ENCODE peak calls at places on chromosomes 4 and X, in seven cellular contexts. One of them, this sample, is unnamed.

GRCh38 chr4:152010680-152011079 is 249.9 kb upstream of the GATB start:
- DNase-seq in astrocyte of the cerebellum: no peak
- DNase-seq in bronchial epithelial cell: no peak
- DNase-seq in astrocyte of the spinal cord: no peak
- DNase-seq in upper lobe of right lung: no peak
- DNase-seq in cardiac muscle cell: no peak
- DNase-seq in PC-9: no peak
- DNase-seq in this sample: no peak

GRCh38 chr4:121181493-121181892 is 17.4 kb upstream of the TNIP3 start:
- DNase-seq in astrocyte of the cerebellum: no peak
- DNase-seq in bronchial epithelial cell: no peak
- DNase-seq in astrocyte of the spinal cord: no peak
- DNase-seq in upper lobe of right lung: no peak
- DNase-seq in cardiac muscle cell: no peak
- DNase-seq in PC-9: no peak
- DNase-seq in this sample: no peak

GRCh38 chr4:110224142-110224541 is 25.7 kb upstream of the ELOVL6 start:
- DNase-seq in astrocyte of the cerebellum: no peak
- DNase-seq in bronchial epithelial cell: no peak
- DNase-seq in astrocyte of the spinal cord: no peak
- DNase-seq in upper lobe of right lung: no peak
- DNase-seq in cardiac muscle cell: no peak
- DNase-seq in PC-9: no peak
- DNase-seq in this sample: no peak

GRCh38 chr4:30950737-30951136 is 230.6 kb downstream of the PCDH7 start:
- DNase-seq in astrocyte of the cerebellum: no peak
- DNase-seq in bronchial epithelial cell: peak; percentile 99
- DNase-seq in astrocyte of the spinal cord: no peak
- DNase-seq in upper lobe of right lung: no peak
- DNase-seq in cardiac muscle cell: no peak
- DNase-seq in PC-9: peak; percentile 98
- DNase-seq in this sample: no peak

GRCh38 chr4:90715242-90715641 is 588.0 kb downstream of the CCSER1 start:
- DNase-seq in astrocyte of the cerebellum: no peak
- DNase-seq in bronchial epithelial cell: no peak
- DNase-seq in astrocyte of the spinal cord: no peak
- DNase-seq in upper lobe of right lung: no peak
- DNase-seq in cardiac muscle cell: no peak
- DNase-seq in PC-9: no peak
- DNase-seq in this sample: no peak

GRCh38 chr4:87865960-87866598 is 33.3 kb downstream of the MEPE start:
- DNase-seq in astrocyte of the cerebellum: no peak
- DNase-seq in bronchial epithelial cell: peak; percentile 37
- DNase-seq in astrocyte of the spinal cord: peak; percentile 56
- DNase-seq in upper lobe of right lung: no peak
- DNase-seq in cardiac muscle cell: no peak
- DNase-seq in PC-9: peak; percentile 57
- DNase-seq in this sample: no peak

GRCh38 chr4:76589872-76590846 is 155.1 kb downstream of the SHROOM3 start:
- DNase-seq in astrocyte of the cerebellum: peak; percentile 94
- DNase-seq in bronchial epithelial cell: no peak
- DNase-seq in astrocyte of the spinal cord: peak; percentile 96
- DNase-seq in upper lobe of right lung: peak; percentile 83
- DNase-seq in cardiac muscle cell: peak; percentile 96
- DNase-seq in PC-9: peak; percentile 90
- DNase-seq in this sample: no peak

GRCh38 chr4:56531823-56532222 is 26.2 kb downstream of the ARL9 start:
- DNase-seq in astrocyte of the cerebellum: no peak
- DNase-seq in bronchial epithelial cell: no peak
- DNase-seq in astrocyte of the spinal cord: no peak
- DNase-seq in upper lobe of right lung: no peak
- DNase-seq in cardiac muscle cell: peak; percentile 15
- DNase-seq in PC-9: no peak
- DNase-seq in this sample: no peak

GRCh38 chrX:38627683-38628082 is 66.3 kb downstream of the TSPAN7 start:
- DNase-seq in astrocyte of the cerebellum: no peak
- DNase-seq in bronchial epithelial cell: peak; percentile 15
- DNase-seq in astrocyte of the spinal cord: peak; percentile 4
- DNase-seq in upper lobe of right lung: no peak
- DNase-seq in cardiac muscle cell: peak; percentile 7
- DNase-seq in PC-9: no peak
- DNase-seq in this sample: peak; percentile 15

GRCh38 chrX:10173331-10173900 is 16.6 kb downstream of the CLCN4 start:
- DNase-seq in astrocyte of the cerebellum: peak; percentile 95
- DNase-seq in bronchial epithelial cell: peak; percentile 93
- DNase-seq in astrocyte of the spinal cord: peak; percentile 91
- DNase-seq in upper lobe of right lung: no peak
- DNase-seq in cardiac muscle cell: peak; percentile 93
- DNase-seq in PC-9: no peak
- DNase-seq in this sample: no peak

GRCh38 chr4:64718091-64718490 is 308.8 kb upstream of the TECRL start:
- DNase-seq in astrocyte of the cerebellum: peak; percentile 16
- DNase-seq in bronchial epithelial cell: no peak
- DNase-seq in astrocyte of the spinal cord: peak; percentile 57
- DNase-seq in upper lobe of right lung: no peak
- DNase-seq in cardiac muscle cell: peak; percentile 2
- DNase-seq in PC-9: no peak
- DNase-seq in this sample: no peak

GRCh38 chr4:139568206-139568969 is 12.4 kb upstream of the SETD7 start:
- DNase-seq in astrocyte of the cerebellum: no peak
- DNase-seq in bronchial epithelial cell: peak; percentile 84
- DNase-seq in astrocyte of the spinal cord: no peak
- DNase-seq in upper lobe of right lung: no peak
- DNase-seq in cardiac muscle cell: peak; percentile 53
- DNase-seq in PC-9: no peak
- DNase-seq in this sample: no peak

GRCh38 chr4:113684534-113685091 is 76.9 kb downstream of the CAMK2D start:
- DNase-seq in astrocyte of the cerebellum: no peak
- DNase-seq in bronchial epithelial cell: peak; percentile 38
- DNase-seq in astrocyte of the spinal cord: peak; percentile 79
- DNase-seq in upper lobe of right lung: no peak
- DNase-seq in cardiac muscle cell: peak; percentile 42
- DNase-seq in PC-9: no peak
- DNase-seq in this sample: no peak

GRCh38 chrX:151703487-151703886 is 8.2 kb downstream of the PRRG3 start:
- DNase-seq in astrocyte of the cerebellum: no peak
- DNase-seq in bronchial epithelial cell: no peak
- DNase-seq in astrocyte of the spinal cord: no peak
- DNase-seq in upper lobe of right lung: no peak
- DNase-seq in cardiac muscle cell: no peak
- DNase-seq in PC-9: no peak
- DNase-seq in this sample: no peak

GRCh38 chrX:41259516-41259915 is 74.4 kb upstream of the DDX3X start:
- DNase-seq in astrocyte of the cerebellum: no peak
- DNase-seq in bronchial epithelial cell: no peak
- DNase-seq in astrocyte of the spinal cord: no peak
- DNase-seq in upper lobe of right lung: no peak
- DNase-seq in cardiac muscle cell: no peak
- DNase-seq in PC-9: no peak
- DNase-seq in this sample: no peak

GRCh38 chr4:103091601-103092223 is 7.9 kb downstream of the BDH2 start:
- DNase-seq in astrocyte of the cerebellum: peak; percentile 67
- DNase-seq in bronchial epithelial cell: peak; percentile 59
- DNase-seq in astrocyte of the spinal cord: peak; percentile 78
- DNase-seq in upper lobe of right lung: no peak
- DNase-seq in cardiac muscle cell: peak; percentile 74
- DNase-seq in PC-9: peak; percentile 57
- DNase-seq in this sample: peak; percentile 31

GRCh38 chr4:110361921-110362320 is 114.0 kb upstream of the ENPEP start:
- DNase-seq in astrocyte of the cerebellum: peak; percentile 98
- DNase-seq in bronchial epithelial cell: peak; percentile 73
- DNase-seq in astrocyte of the spinal cord: peak; percentile 95
- DNase-seq in upper lobe of right lung: no peak
- DNase-seq in cardiac muscle cell: peak; percentile 85
- DNase-seq in PC-9: peak; percentile 87
- DNase-seq in this sample: no peak

DNA sequence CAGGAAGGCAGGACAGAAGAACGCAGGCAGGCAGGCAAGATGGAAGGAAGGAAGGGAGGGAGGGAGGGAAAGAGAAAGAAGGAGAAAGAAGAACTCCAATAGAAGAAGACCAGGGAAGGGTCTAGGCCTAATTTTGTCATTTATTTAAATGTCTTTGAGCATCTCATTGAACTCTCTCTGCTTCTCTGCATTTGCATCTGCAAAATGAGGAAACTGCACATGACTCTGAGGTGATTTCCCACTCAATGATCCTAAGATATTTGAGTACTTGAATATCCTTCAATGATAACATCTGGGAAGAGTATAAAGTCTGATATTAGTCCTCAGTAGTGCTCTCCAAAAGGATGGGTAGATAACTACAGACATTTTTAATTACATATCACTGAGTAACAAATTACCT is 33.1 kb upstream of the RBPJ start:
- DNase-seq in astrocyte of the cerebellum: no peak
- DNase-seq in bronchial epithelial cell: no peak
- DNase-seq in astrocyte of the spinal cord: no peak
- DNase-seq in upper lobe of right lung: no peak
- DNase-seq in cardiac muscle cell: no peak
- DNase-seq in PC-9: no peak
- DNase-seq in this sample: no peak
- TF ChIP-seq CTCF in astrocyte of the cerebellum: no peak
- TF ChIP-seq CTCF in bronchial epithelial cell: no peak
- TF ChIP-seq CTCF in astrocyte of the spinal cord: no peak
- TF ChIP-seq CTCF in upper lobe of right lung: no peak
- TF ChIP-seq CTCF in cardiac muscle cell: no peak
- TF ChIP-seq CTCF in PC-9: no peak
- TF ChIP-seq CTCF in this sample: no peak

GRCh38 chrX:25523574-25523973 is 507.8 kb upstream of the ARX start:
- DNase-seq in astrocyte of the cerebellum: peak; percentile 13
- DNase-seq in bronchial epithelial cell: peak; percentile 20
- DNase-seq in astrocyte of the spinal cord: peak; percentile 53
- DNase-seq in upper lobe of right lung: no peak
- DNase-seq in cardiac muscle cell: peak; percentile 71
- DNase-seq in PC-9: no peak
- DNase-seq in this sample: peak; percentile 27

GRCh38 chrX:25527596-25527995 is 511.8 kb upstream of the ARX start:
- DNase-seq in astrocyte of the cerebellum: no peak
- DNase-seq in bronchial epithelial cell: no peak
- DNase-seq in astrocyte of the spinal cord: no peak
- DNase-seq in upper lobe of right lung: no peak
- DNase-seq in cardiac muscle cell: no peak
- DNase-seq in PC-9: no peak
- DNase-seq in this sample: no peak

GRCh38 chrX:25519258-25519657 is 503.5 kb upstream of the ARX start:
- DNase-seq in astrocyte of the cerebellum: no peak
- DNase-seq in bronchial epithelial cell: no peak
- DNase-seq in astrocyte of the spinal cord: no peak
- DNase-seq in upper lobe of right lung: no peak
- DNase-seq in cardiac muscle cell: no peak
- DNase-seq in PC-9: no peak
- DNase-seq in this sample: no peak

DNA sequence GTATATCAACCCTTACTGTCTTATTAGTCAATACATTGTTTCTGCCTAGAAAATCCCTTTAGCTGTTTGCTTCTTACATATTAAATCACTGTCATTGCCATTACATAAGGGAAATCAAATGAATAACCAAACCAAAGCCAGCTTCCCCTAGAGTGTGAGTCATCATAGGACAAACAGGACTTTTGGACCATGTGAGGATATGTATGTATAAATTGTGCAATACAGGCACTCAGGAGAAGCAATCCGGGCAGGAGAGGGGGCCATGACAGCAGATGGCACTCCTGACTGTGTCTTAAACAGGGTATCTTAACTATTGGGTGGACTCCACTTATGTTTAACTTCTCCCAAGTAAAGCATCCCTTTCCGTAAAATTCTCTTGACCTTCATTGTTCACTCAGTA is 508.4 kb upstream of the ARX start:
- DNase-seq in astrocyte of the cerebellum: no peak
- DNase-seq in bronchial epithelial cell: peak; percentile 45
- DNase-seq in astrocyte of the spinal cord: peak; percentile 38
- DNase-seq in upper lobe of right lung: no peak
- DNase-seq in cardiac muscle cell: peak; percentile 71
- DNase-seq in PC-9: no peak
- DNase-seq in this sample: no peak
- TF ChIP-seq CTCF in astrocyte of the cerebellum: no peak
- TF ChIP-seq CTCF in bronchial epithelial cell: no peak
- TF ChIP-seq CTCF in astrocyte of the spinal cord: no peak
- TF ChIP-seq CTCF in upper lobe of right lung: no peak
- TF ChIP-seq CTCF in cardiac muscle cell: no peak
- TF ChIP-seq CTCF in PC-9: no peak
- TF ChIP-seq CTCF in this sample: no peak

GRCh38 chrX:25968920-25969319 is 169.2 kb upstream of the MAGEB18 start:
- DNase-seq in astrocyte of the cerebellum: no peak
- DNase-seq in bronchial epithelial cell: peak; percentile 15
- DNase-seq in astrocyte of the spinal cord: peak; percentile 1
- DNase-seq in upper lobe of right lung: no peak
- DNase-seq in cardiac muscle cell: peak; percentile 64
- DNase-seq in PC-9: no peak
- DNase-seq in this sample: peak; percentile 10
- TF ChIP-seq CTCF in astrocyte of the cerebellum: peak; percentile 33
- TF ChIP-seq CTCF in bronchial epithelial cell: peak; percentile 59
- TF ChIP-seq CTCF in astrocyte of the spinal cord: peak; percentile 42
- TF ChIP-seq CTCF in upper lobe of right lung: peak; percentile 11
- TF ChIP-seq CTCF in cardiac muscle cell: peak; percentile 66
- TF ChIP-seq CTCF in PC-9: peak; percentile 54
- TF ChIP-seq CTCF in this sample: no peak

DNA sequence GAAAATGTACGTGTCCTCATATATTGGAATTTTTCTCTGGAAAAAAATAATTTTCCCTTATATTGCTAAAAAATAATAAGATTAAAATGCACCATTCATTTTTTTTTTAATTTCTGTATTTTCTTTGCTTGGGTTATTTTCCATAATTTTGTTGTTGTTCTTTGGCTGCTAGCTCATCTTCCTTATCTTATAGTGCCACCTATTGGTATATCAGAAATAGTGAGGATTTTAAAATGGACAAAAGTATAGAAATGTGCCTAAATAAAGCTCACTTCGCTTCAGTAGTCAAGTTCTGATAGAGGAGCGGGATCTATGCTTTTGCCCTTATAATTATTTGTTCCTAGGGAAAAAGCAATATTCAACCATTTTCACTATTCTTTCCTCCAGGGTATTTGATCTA is 134.8 kb downstream of the NAP1L3 start:
- DNase-seq in astrocyte of the cerebellum: no peak
- DNase-seq in bronchial epithelial cell: no peak
- DNase-seq in astrocyte of the spinal cord: no peak
- DNase-seq in upper lobe of right lung: no peak
- DNase-seq in cardiac muscle cell: peak; percentile 0
- DNase-seq in PC-9: no peak
- DNase-seq in this sample: no peak
- TF ChIP-seq CTCF in astrocyte of the cerebellum: no peak
- TF ChIP-seq CTCF in bronchial epithelial cell: no peak
- TF ChIP-seq CTCF in astrocyte of the spinal cord: no peak
- TF ChIP-seq CTCF in upper lobe of right lung: peak; percentile 17
- TF ChIP-seq CTCF in cardiac muscle cell: no peak
- TF ChIP-seq CTCF in PC-9: peak; percentile 59
- TF ChIP-seq CTCF in this sample: no peak

This sample was measured in GM13976.